ENCODE peak calls at places on chromosomes 12 and 14, in five cellular contexts. J is RWPE1, H is BJ, I is neural crest cell, Z is left lung. F is an unnamed sample.

GRCh38 chr12:7501031-7501585 is 2.5 kb downstream of the CD163 start:
- DNase-seq in J (peak), H (no peak), I (no peak), Z (no peak), F (no peak)

GRCh38 chr12:54414191-54414525 is 4.9 kb downstream of the ITGA5 start:
- DNase-seq in J (no peak), H (no peak), I (no peak), Z (no peak), F (no peak)

GRCh38 chr12:57744194-57744776 is 554 bp upstream of the TSPAN31 start:
- DNase-seq in J (peak), H (no peak), I (peak), Z (no peak), F (peak)

GRCh38 chr12:127820846-127821245 is 446.1 kb upstream of the TMEM132C start:
- DNase-seq in J (no peak), H (no peak), I (no peak), Z (no peak), F (no peak)

GRCh38 chr14:27435923-27436674 is 838.3 kb upstream of the NOVA1 start:
- DNase-seq in J (no peak), H (no peak), I (no peak), Z (no peak), F (no peak)

GRCh38 chr14:80522936-80523335 is 311.6 kb upstream of the DIO2 start:
- DNase-seq in J (no peak), H (no peak), I (no peak), Z (no peak), F (no peak)

GRCh38 chr12:80441921-80442320 is 2.1 kb upstream of the PTPRQ start:
- DNase-seq in J (no peak), H (peak), I (no peak), Z (no peak), F (no peak)

GRCh38 chr12:50174971-50175715 is 8.0 kb upstream of the CERS5 start:
- DNase-seq in J (peak), H (no peak), I (peak), Z (no peak), F (peak)

GRCh38 chr12:19181666-19182426 is 52.3 kb downstream of the PLEKHA5 start:
- DNase-seq in J (no peak), H (no peak), I (no peak), Z (peak), F (no peak)

GRCh38 chr14:60931206-60931605 is 49.7 kb downstream of the TRMT5 start:
- DNase-seq in J (no peak), H (no peak), I (no peak), Z (no peak), F (no peak)

GRCh38 chr12:118582863-118583262 is 206.5 kb downstream of the SUDS3 start:
- DNase-seq in J (no peak), H (no peak), I (no peak), Z (no peak), F (no peak)

GRCh38 chr14:61385002-61385685 is 63.8 kb downstream of the PRKCH start:
- DNase-seq in J (no peak), H (no peak), I (no peak), Z (no peak), F (no peak)

GRCh38 chr12:104890463-104891096 is 67.5 kb downstream of the SLC41A2 start:
- DNase-seq in J (no peak), H (no peak), I (no peak), Z (no peak), F (no peak)

GRCh38 chr14:48473944-48474343 is 798.5 kb upstream of the MDGA2 start:
- DNase-seq in J (no peak), H (no peak), I (no peak), Z (no peak), F (no peak)

GRCh38 chr12:85951823-85952222 is 77.7 kb downstream of the NTS start:
- DNase-seq in J (peak), H (no peak), I (no peak), Z (no peak), F (no peak)

GRCh38 chr12:13223176-13223806 is 26.8 kb downstream of the EMP1 start:
- DNase-seq in J (peak), H (peak), I (no peak), Z (no peak), F (no peak)

GRCh38 chr14:83164016-83164415 is 1630.4 kb upstream of the SEL1L start:
- DNase-seq in J (no peak), H (peak), I (no peak), Z (no peak), F (no peak)

GRCh38 chr12:112424126-112424525 is 5.4 kb downstream of the PTPN11 start:
- DNase-seq in J (no peak), H (no peak), I (no peak), Z (no peak), F (no peak)

GRCh38 chr12:31672521-31672920 is 13.0 kb downstream of the ETFBKMT start:
- DNase-seq in J (no peak), H (no peak), I (no peak), Z (no peak), F (no peak)
- TF ChIP-seq CTCF in J (no peak), H (no peak), I (no peak), Z (no peak), F (no peak)

GRCh38 chr12:68227356-68227755 is 1.7 kb upstream of the IL26 start:
- DNase-seq in J (no peak), H (no peak), I (no peak), Z (no peak), F (no peak)
- TF ChIP-seq CTCF in J (no peak), H (no peak), I (no peak), Z (no peak), F (no peak)

GRCh38 chr12:94511506-94511905 is 51.8 kb upstream of the CEP83 start:
- DNase-seq in J (no peak), H (no peak), I (no peak), Z (no peak), F (no peak)
- TF ChIP-seq CTCF in J (no peak), H (no peak), I (no peak), Z (no peak), F (no peak)

GRCh38 chr14:53536446-53536845 is 383.3 kb upstream of the DDHD1 start:
- DNase-seq in J (no peak), H (no peak), I (no peak), Z (no peak), F (no peak)

GRCh38 chr14:53538316-53538851 is 385.3 kb upstream of the DDHD1 start:
- DNase-seq in J (no peak), H (peak), I (no peak), Z (no peak), F (no peak)

GRCh38 chr14:53534841-53535240 is 381.7 kb upstream of the DDHD1 start:
- DNase-seq in J (no peak), H (no peak), I (no peak), Z (no peak), F (no peak)

GRCh38 chr14:53539489-53540126 is 386.5 kb upstream of the DDHD1 start:
- DNase-seq in J (peak), H (peak), I (peak), Z (no peak), F (no peak)

GRCh38 chr14:53537421-53538315 is 384.5 kb upstream of the DDHD1 start:
- DNase-seq in J (no peak), H (peak), I (no peak), Z (no peak), F (no peak)
- TF ChIP-seq CTCF in J (no peak), H (peak), I (no peak), Z (no peak), F (no peak)

GRCh38 chr12:58815235-58815634 is 105.1 kb downstream of the LRIG3 start:
- DNase-seq in J (no peak), H (no peak), I (no peak), Z (no peak), F (no peak)
- TF ChIP-seq CTCF in J (no peak), H (no peak), I (no peak), Z (no peak), F (no peak)

GRCh38 chr14:102517412-102518062 is 8.0 kb upstream of the ANKRD9 start:
- DNase-seq in J (no peak), H (no peak), I (peak), Z (peak), F (no peak)

GRCh38 chr14:102513899-102514772 is 4.6 kb upstream of the ANKRD9 start:
- DNase-seq in J (no peak), H (no peak), I (no peak), Z (no peak), F (no peak)

GRCh38 chr14:102518063-102518648 is 8.6 kb upstream of the ANKRD9 start:
- DNase-seq in J (no peak), H (no peak), I (no peak), Z (peak), F (no peak)

GRCh38 chr14:102514987-102515733 is 5.6 kb upstream of the ANKRD9 start:
- DNase-seq in J (no peak), H (no peak), I (no peak), Z (no peak), F (no peak)

GRCh38 chr14:102516531-102517411 is 7.2 kb upstream of the ANKRD9 start:
- DNase-seq in J (peak), H (no peak), I (peak), Z (peak), F (peak)
- TF ChIP-seq CTCF in J (peak), H (peak), I (peak), Z (peak), F (peak)

GRCh38 chr12:47744005-47744651 is 14.6 kb downstream of the RAPGEF3 start:
- DNase-seq in J (peak), H (no peak), I (no peak), Z (peak), F (no peak)

GRCh38 chr12:47745485-47746041 is 13.1 kb downstream of the RAPGEF3 start:
- DNase-seq in J (no peak), H (no peak), I (no peak), Z (no peak), F (no peak)

GRCh38 chr12:47743311-47743860 is 15.3 kb downstream of the RAPGEF3 start:
- DNase-seq in J (no peak), H (no peak), I (no peak), Z (no peak), F (no peak)

GRCh38 chr12:47746073-47746472 is 12.6 kb downstream of the RAPGEF3 start:
- DNase-seq in J (no peak), H (no peak), I (no peak), Z (no peak), F (no peak)

DNA sequence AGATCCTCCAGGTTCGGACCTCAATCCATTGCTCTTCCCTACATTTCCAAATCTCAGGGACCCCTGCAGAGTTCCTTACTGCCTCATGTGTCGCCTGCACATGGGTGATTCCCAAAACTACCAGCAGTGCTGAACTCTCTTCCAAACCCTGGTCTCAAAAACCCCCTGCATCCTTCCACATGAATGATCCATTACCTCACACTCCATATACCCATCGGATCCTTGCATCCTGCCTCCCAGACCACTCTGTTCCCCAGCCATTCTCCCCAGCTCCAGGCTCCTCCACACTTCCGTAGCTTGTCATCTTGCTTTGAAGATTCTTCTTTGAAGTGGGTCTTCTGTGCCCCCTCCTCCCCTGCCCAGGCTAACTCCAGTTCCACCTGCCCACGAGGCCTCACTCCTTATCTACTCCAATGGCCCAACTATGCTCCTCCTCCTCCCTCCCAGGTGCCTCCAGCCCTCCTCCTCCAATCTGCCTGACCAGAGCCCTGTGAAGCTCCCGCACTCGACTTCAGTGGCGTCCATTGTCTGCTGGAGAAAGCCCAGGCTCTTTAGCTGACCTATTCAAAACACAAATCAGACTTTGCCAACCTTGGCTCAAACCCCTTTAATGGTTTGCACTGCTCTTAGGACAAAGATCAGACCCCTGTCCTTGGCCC is 13.8 kb downstream of the RAPGEF3 start:
- DNase-seq in J (no peak), H (no peak), I (no peak), Z (no peak), F (no peak)
- TF ChIP-seq CTCF in J (no peak), H (no peak), I (no peak), Z (no peak), F (no peak)

DNA sequence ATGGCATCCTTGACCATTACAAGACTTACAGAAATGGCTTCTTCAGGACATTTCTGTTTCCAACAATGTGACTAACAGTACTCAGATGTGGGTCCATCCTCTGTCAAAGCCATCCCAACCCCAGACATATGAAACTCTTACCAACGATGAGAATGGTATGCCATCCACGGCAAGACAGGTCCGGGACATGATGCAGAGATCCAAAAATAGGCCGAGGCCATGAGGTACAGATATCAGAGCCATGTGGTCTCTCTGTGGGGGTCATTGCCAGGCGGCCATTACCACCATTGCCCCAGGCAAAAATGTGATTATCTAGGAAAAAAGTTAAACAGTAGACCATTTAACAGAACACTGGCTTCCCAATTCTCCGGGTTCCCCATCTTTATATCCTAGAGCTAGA is 27.5 kb downstream of the ZC2HC1C start:
- DNase-seq in J (no peak), H (no peak), I (no peak), Z (no peak), F (no peak)
- TF ChIP-seq CTCF in J (no peak), H (no peak), I (no peak), Z (no peak), F (no peak)